ENCODE peak calls at places on chromosomes 11 and 22, in four cellular contexts. One of them, this sample, is unnamed.

GRCh38 chr11:110432713-110433392 is 3.1 kb downstream of the FDX1 start:
- DNase-seq in IMR-90: peak
- DNase-seq in H9: no peak
- DNase-seq in H1: no peak
- DNase-seq in this sample: no peak

GRCh38 chr11:20611892-20612291 is 12.5 kb downstream of the SLC6A5 start:
- DNase-seq in H9: no peak
- DNase-seq in H1: no peak
- DNase-seq in IMR-90: no peak
- DNase-seq in this sample: no peak

GRCh38 chr22:36220457-36220921 is 18.8 kb downstream of the APOL2 start:
- DNase-seq in IMR-90: peak
- DNase-seq in H1: no peak
- DNase-seq in H9: peak
- DNase-seq in this sample: peak

GRCh38 chr11:128420277-128420676 is 167.1 kb downstream of the ETS1 start:
- DNase-seq in H9: no peak
- DNase-seq in IMR-90: no peak
- DNase-seq in H1: no peak
- DNase-seq in this sample: no peak

GRCh38 chr11:45354976-45355705 is 69.0 kb upstream of the SYT13 start:
- DNase-seq in H9: peak
- DNase-seq in IMR-90: peak
- DNase-seq in H1: peak
- DNase-seq in this sample: peak

GRCh38 chr11:46306296-46306853 is 28.9 kb downstream of the CREB3L1 start:
- DNase-seq in H9: no peak
- DNase-seq in IMR-90: peak
- DNase-seq in H1: no peak
- DNase-seq in this sample: peak

GRCh38 chr11:114311946-114312345 is 15.7 kb downstream of the NNMT start:
- DNase-seq in H9: no peak
- DNase-seq in IMR-90: no peak
- DNase-seq in H1: no peak
- DNase-seq in this sample: no peak

GRCh38 chr11:66556086-66556485 is 9.4 kb downstream of the ACTN3 start:
- DNase-seq in H9: no peak
- DNase-seq in H1: no peak
- DNase-seq in IMR-90: no peak
- DNase-seq in this sample: no peak

GRCh38 chr22:41762980-41763779 is 37.3 kb upstream of the CCDC134 start:
- DNase-seq in H9: peak
- DNase-seq in IMR-90: no peak
- DNase-seq in H1: peak
- DNase-seq in this sample: peak

GRCh38 chr22:43446037-43446803 is 34.4 kb downstream of the MPPED1 start:
- DNase-seq in H9: no peak
- DNase-seq in IMR-90: peak
- DNase-seq in H1: no peak
- DNase-seq in this sample: no peak

GRCh38 chr11:28086569-28086968 is 21.4 kb downstream of the KIF18A start:
- DNase-seq in IMR-90: peak
- DNase-seq in H1: no peak
- DNase-seq in H9: no peak
- DNase-seq in this sample: no peak

GRCh38 chr11:67373916-67374570 is 645 bp upstream of the CLCF1 start:
- DNase-seq in H1: peak
- DNase-seq in IMR-90: peak
- DNase-seq in H9: peak
- DNase-seq in this sample: peak

GRCh38 chr11:84887055-84887629 is 740.0 kb downstream of the DLG2 start:
- DNase-seq in H9: no peak
- DNase-seq in IMR-90: no peak
- DNase-seq in H1: no peak
- DNase-seq in this sample: no peak

GRCh38 chr22:47836957-47837356 is 1074.5 kb downstream of the TBC1D22A start:
- DNase-seq in IMR-90: no peak
- DNase-seq in H1: no peak
- DNase-seq in H9: no peak
- DNase-seq in this sample: peak

GRCh38 chr11:44957051-44957515 is 6.4 kb upstream of the TP53I11 start:
- DNase-seq in H1: no peak
- DNase-seq in IMR-90: no peak
- DNase-seq in H9: no peak
- DNase-seq in this sample: no peak

GRCh38 chr11:65304110-65304509 is 10.6 kb upstream of the CDC42EP2 start:
- DNase-seq in H9: no peak
- DNase-seq in IMR-90: no peak
- DNase-seq in H1: no peak
- DNase-seq in this sample: no peak

GRCh38 chr11:818396-819128 is at the start of gene PNPLA2:
- DNase-seq in H1: peak
- DNase-seq in H9: no peak
- DNase-seq in IMR-90: no peak
- DNase-seq in this sample: no peak

GRCh38 chr11:63705526-63705925 is 24.2 kb downstream of the RTN3 start:
- DNase-seq in H9: no peak
- DNase-seq in H1: no peak
- DNase-seq in IMR-90: no peak
- DNase-seq in this sample: no peak

GRCh38 chr11:108414958-108415357 is 52.4 kb downstream of the C11orf65 start:
- DNase-seq in H1: no peak
- DNase-seq in IMR-90: no peak
- DNase-seq in H9: no peak
- DNase-seq in this sample: no peak

GRCh38 chr11:75389276-75389605 is 10.1 kb upstream of the RPS3 start:
- DNase-seq in IMR-90: peak
- DNase-seq in H9: no peak
- DNase-seq in H1: no peak
- DNase-seq in this sample: no peak

GRCh38 chr11:121839821-121840220 is 276.2 kb downstream of the BLID start:
- DNase-seq in H9: no peak
- DNase-seq in H1: no peak
- DNase-seq in IMR-90: peak
- DNase-seq in this sample: no peak

GRCh38 chr22:50303848-50304527 is 3.5 kb downstream of the PLXNB2 start:
- DNase-seq in H9: peak
- DNase-seq in H1: peak
- DNase-seq in IMR-90: no peak
- DNase-seq in this sample: peak

GRCh38 chr11:28243596-28243995 is 135.4 kb downstream of the METTL15 start:
- DNase-seq in H1: no peak
- DNase-seq in H9: no peak
- DNase-seq in IMR-90: peak
- DNase-seq in this sample: no peak

GRCh38 chr22:50641696-50642607 is 14.0 kb upstream of the ARSA start:
- DNase-seq in IMR-90: peak
- DNase-seq in H1: peak
- DNase-seq in H9: peak
- DNase-seq in this sample: peak

GRCh38 chr22:49966041-49966715 is 5.6 kb downstream of the PIM3 start:
- DNase-seq in IMR-90: no peak
- DNase-seq in H9: peak
- DNase-seq in H1: peak
- DNase-seq in this sample: no peak

GRCh38 chr22:29138556-29138955 is 65.7 kb downstream of the KREMEN1 start:
- DNase-seq in IMR-90: no peak
- DNase-seq in H1: no peak
- DNase-seq in H9: no peak
- DNase-seq in this sample: no peak

GRCh38 chr11:117222991-117223740 is 8.7 kb downstream of the PCSK7 start:
- DNase-seq in H1: no peak
- DNase-seq in IMR-90: no peak
- DNase-seq in H9: no peak
- DNase-seq in this sample: no peak

GRCh38 chr11:133934599-133935550 is 21.9 kb downstream of the IGSF9B start:
- DNase-seq in IMR-90: peak
- DNase-seq in H9: no peak
- DNase-seq in H1: no peak
- DNase-seq in this sample: peak

GRCh38 chr22:37090920-37091688 is 18.4 kb downstream of the TMPRSS6 start:
- DNase-seq in H9: no peak
- DNase-seq in H1: no peak
- DNase-seq in IMR-90: no peak
- DNase-seq in this sample: peak

GRCh38 chr11:9956483-9956882 is 292.6 kb downstream of the SWAP70 start:
- DNase-seq in H9: no peak
- DNase-seq in IMR-90: peak
- DNase-seq in H1: no peak
- DNase-seq in this sample: no peak

GRCh38 chr22:21038405-21038804 is 6.0 kb upstream of the SLC7A4 start:
- DNase-seq in IMR-90: peak
- DNase-seq in H9: no peak
- DNase-seq in H1: no peak
- DNase-seq in this sample: no peak

GRCh38 chr11:64144587-64145295 is 21.2 kb downstream of the MACROD1 start:
- DNase-seq in H9: no peak
- DNase-seq in H1: no peak
- DNase-seq in IMR-90: no peak
- DNase-seq in this sample: no peak

GRCh38 chr11:59918987-59919589 is 19.1 kb upstream of the OOSP1 start:
- DNase-seq in IMR-90: peak
- DNase-seq in H9: no peak
- DNase-seq in H1: peak
- DNase-seq in this sample: peak

GRCh38 chr11:28448186-28448585 is 340.0 kb downstream of the METTL15 start:
- DNase-seq in H1: no peak
- DNase-seq in IMR-90: peak
- DNase-seq in H9: no peak
- DNase-seq in this sample: no peak

GRCh38 chr11:19664896-19665548 is 47.6 kb upstream of the NAV2 start:
- DNase-seq in H1: no peak
- DNase-seq in IMR-90: peak
- DNase-seq in H9: no peak
- DNase-seq in this sample: peak

DNA sequence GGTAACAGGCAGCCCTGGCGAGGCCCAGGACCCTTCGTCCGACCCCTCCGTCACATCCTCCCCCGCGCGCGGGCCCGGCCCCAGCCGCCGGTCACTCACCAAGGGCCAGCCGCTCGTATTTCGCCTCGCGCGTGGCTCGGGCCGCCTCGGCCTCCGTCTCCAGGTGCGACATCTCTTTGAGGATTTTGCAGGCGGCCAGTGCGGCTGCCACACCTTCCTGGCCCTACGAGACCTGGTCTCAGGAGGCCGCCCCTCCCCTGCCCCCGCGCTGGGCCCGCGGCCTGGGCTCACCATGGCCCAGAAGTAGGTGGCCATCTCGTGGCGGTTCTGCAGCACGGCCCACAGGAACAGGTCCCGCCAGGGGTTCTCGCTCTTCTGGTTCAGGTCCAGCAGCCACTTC is 14.1 kb downstream of the TSSC4 start:
- DNase-seq in H9: no peak
- DNase-seq in H1: no peak
- DNase-seq in IMR-90: no peak
- DNase-seq in this sample: no peak
- H2BK120ac ChIP-seq in H9: no peak
- H2BK120ac ChIP-seq in H1: no peak
- H2BK120ac ChIP-seq in IMR-90: no peak
- H2BK120ac ChIP-seq in this sample: no peak

GRCh38 chr11:2653930-2654739 is 45.7 kb downstream of the KCNQ1OT1 start:
- DNase-seq in IMR-90: no peak
- DNase-seq in H1: no peak
- DNase-seq in H9: no peak
- DNase-seq in this sample: no peak
- H4K5ac ChIP-seq in IMR-90: no peak
- H4K5ac ChIP-seq in H1: no peak
- H4K5ac ChIP-seq in H9: no peak
- H4K5ac ChIP-seq in this sample: no peak

GRCh38 chr22:33575041-33575440 is 345.2 kb downstream of the LARGE1 start:
- DNase-seq in H1: no peak
- DNase-seq in H9: no peak
- DNase-seq in IMR-90: no peak
- DNase-seq in this sample: no peak
- H2BK5ac ChIP-seq in H1: no peak
- H2BK5ac ChIP-seq in H9: no peak
- H2BK5ac ChIP-seq in IMR-90: no peak
- H2BK5ac ChIP-seq in this sample: no peak

DNA sequence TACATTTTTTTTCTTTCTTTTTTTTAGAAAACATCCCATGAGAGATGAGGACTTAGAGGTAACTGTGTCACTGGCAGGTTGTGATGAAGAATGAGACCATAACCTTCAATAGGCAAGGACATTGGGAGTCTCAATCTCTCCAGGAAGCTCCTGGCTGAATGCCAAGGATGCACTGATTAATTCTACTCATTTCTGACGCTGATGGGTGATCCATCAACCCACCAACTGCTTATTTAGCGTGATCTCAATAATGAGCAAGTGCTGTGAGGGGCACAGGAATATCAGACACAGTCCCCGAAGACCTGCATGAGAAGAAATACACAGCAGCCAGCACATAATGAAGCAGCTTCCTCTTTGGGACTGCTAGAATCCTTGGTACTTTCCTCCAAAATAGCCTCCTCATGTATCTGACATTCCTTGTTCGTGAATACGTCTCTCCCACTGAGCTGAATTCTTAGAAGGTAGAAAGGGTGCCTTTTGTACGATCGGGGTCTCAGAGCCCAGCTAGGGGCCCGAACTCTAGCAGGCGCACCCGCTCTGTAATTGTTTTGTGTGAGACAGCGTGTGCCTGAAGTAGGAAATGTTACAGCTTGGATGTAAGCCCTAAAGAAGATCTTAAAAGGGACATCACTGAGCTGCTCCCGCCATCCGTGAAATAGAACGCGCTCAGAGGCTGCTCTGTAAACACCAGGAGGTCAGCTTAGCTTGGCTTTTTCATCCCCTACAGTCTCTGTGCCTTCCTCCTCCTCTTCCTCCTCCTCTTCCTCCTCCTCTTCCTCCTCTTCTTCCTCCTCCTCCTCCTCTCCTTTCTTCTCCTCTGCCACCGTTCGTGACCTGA is 7.2 kb downstream of the CLMP start:
- DNase-seq in H1: no peak
- DNase-seq in IMR-90: peak
- DNase-seq in H9: no peak
- DNase-seq in this sample: peak
- H2BK120ac ChIP-seq in H1: peak
- H2BK120ac ChIP-seq in IMR-90: peak
- H2BK120ac ChIP-seq in H9: no peak
- H2BK120ac ChIP-seq in this sample: no peak

GRCh38 chr11:58465690-58466089 is 23.7 kb upstream of the OR5B12 start:
- DNase-seq in H1: no peak
- DNase-seq in IMR-90: no peak
- DNase-seq in H9: no peak
- DNase-seq in this sample: no peak
- H4K5ac ChIP-seq in H1: no peak
- H4K5ac ChIP-seq in IMR-90: peak
- H4K5ac ChIP-seq in H9: no peak
- H4K5ac ChIP-seq in this sample: no peak

This sample was measured in mesendoderm.